ENCODE peak calls at places on chromosomes 7 and 10, in four cellular contexts. One of them, this sample, is unnamed.

GRCh38 chr7:18978108-18978495 is 139.3 kb downstream of the TWIST1 start:
- DNase-seq in OCI-LY7: no peak
- DNase-seq in activated CD8-positive, alpha-beta memory T cell treated with anti-CD3 and anti-CD28 coated beads for 48 hours: no peak
- DNase-seq in GM13977: no peak
- DNase-seq in this sample: peak

GRCh38 chr7:79495544-79496272 is 42.2 kb upstream of the MAGI2 start:
- DNase-seq in GM13977: no peak
- DNase-seq in OCI-LY7: no peak
- DNase-seq in activated CD8-positive, alpha-beta memory T cell treated with anti-CD3 and anti-CD28 coated beads for 48 hours: no peak
- DNase-seq in this sample: peak

GRCh38 chr7:151086802-151087246 is 549 bp downstream of the AGAP3 start:
- DNase-seq in activated CD8-positive, alpha-beta memory T cell treated with anti-CD3 and anti-CD28 coated beads for 48 hours: no peak
- DNase-seq in GM13977: no peak
- DNase-seq in OCI-LY7: no peak
- DNase-seq in this sample: peak

GRCh38 chr7:18570890-18571478 is 75.4 kb downstream of the HDAC9 start:
- DNase-seq in GM13977: no peak
- DNase-seq in OCI-LY7: peak
- DNase-seq in activated CD8-positive, alpha-beta memory T cell treated with anti-CD3 and anti-CD28 coated beads for 48 hours: no peak
- DNase-seq in this sample: peak

GRCh38 chr7:27201231-27202017 is 1.5 kb upstream of the HOXA13 start:
- DNase-seq in OCI-LY7: peak
- DNase-seq in activated CD8-positive, alpha-beta memory T cell treated with anti-CD3 and anti-CD28 coated beads for 48 hours: no peak
- DNase-seq in GM13977: no peak
- DNase-seq in this sample: peak

GRCh38 chr7:17781491-17782215 is 158.6 kb downstream of the SNX13 start:
- DNase-seq in activated CD8-positive, alpha-beta memory T cell treated with anti-CD3 and anti-CD28 coated beads for 48 hours: no peak
- DNase-seq in GM13977: no peak
- DNase-seq in OCI-LY7: no peak
- DNase-seq in this sample: peak

GRCh38 chr10:78407009-78407711 is 373.5 kb downstream of the RPS24 start:
- DNase-seq in OCI-LY7: peak
- DNase-seq in activated CD8-positive, alpha-beta memory T cell treated with anti-CD3 and anti-CD28 coated beads for 48 hours: peak
- DNase-seq in GM13977: peak
- DNase-seq in this sample: peak

GRCh38 chr7:44693641-44694313 is 54.9 kb upstream of the ZMIZ2 start:
- DNase-seq in OCI-LY7: no peak
- DNase-seq in GM13977: no peak
- DNase-seq in activated CD8-positive, alpha-beta memory T cell treated with anti-CD3 and anti-CD28 coated beads for 48 hours: no peak
- DNase-seq in this sample: peak

GRCh38 chr10:98339790-98340189 is 71.8 kb upstream of the LOXL4 start:
- DNase-seq in GM13977: peak
- DNase-seq in activated CD8-positive, alpha-beta memory T cell treated with anti-CD3 and anti-CD28 coated beads for 48 hours: no peak
- DNase-seq in OCI-LY7: peak
- DNase-seq in this sample: no peak

GRCh38 chr7:44956157-44956766 is 22.6 kb downstream of the MYO1G start:
- DNase-seq in OCI-LY7: no peak
- DNase-seq in activated CD8-positive, alpha-beta memory T cell treated with anti-CD3 and anti-CD28 coated beads for 48 hours: no peak
- DNase-seq in GM13977: no peak
- DNase-seq in this sample: no peak

GRCh38 chr7:46207931-46208634 is 287.0 kb upstream of the IGFBP3 start:
- DNase-seq in GM13977: no peak
- DNase-seq in activated CD8-positive, alpha-beta memory T cell treated with anti-CD3 and anti-CD28 coated beads for 48 hours: no peak
- DNase-seq in OCI-LY7: no peak
- DNase-seq in this sample: no peak

GRCh38 chr10:43238462-43238861 is 28.4 kb downstream of the RASGEF1A start:
- DNase-seq in OCI-LY7: no peak
- DNase-seq in activated CD8-positive, alpha-beta memory T cell treated with anti-CD3 and anti-CD28 coated beads for 48 hours: no peak
- DNase-seq in GM13977: no peak
- DNase-seq in this sample: no peak

GRCh38 chr10:96043895-96044580 is 655 bp downstream of the CCNJ start:
- DNase-seq in GM13977: peak
- DNase-seq in OCI-LY7: peak
- DNase-seq in activated CD8-positive, alpha-beta memory T cell treated with anti-CD3 and anti-CD28 coated beads for 48 hours: peak
- DNase-seq in this sample: peak

GRCh38 chr7:155490697-155491628 is 33.0 kb downstream of the EN2 start:
- DNase-seq in OCI-LY7: no peak
- DNase-seq in activated CD8-positive, alpha-beta memory T cell treated with anti-CD3 and anti-CD28 coated beads for 48 hours: no peak
- DNase-seq in GM13977: peak
- DNase-seq in this sample: peak

GRCh38 chr7:786472-787255 is 45.6 kb upstream of the SUN1 start:
- DNase-seq in GM13977: peak
- DNase-seq in activated CD8-positive, alpha-beta memory T cell treated with anti-CD3 and anti-CD28 coated beads for 48 hours: peak
- DNase-seq in OCI-LY7: peak
- DNase-seq in this sample: peak

GRCh38 chr7:103921692-103922091 is 67.8 kb downstream of the RELN start:
- DNase-seq in GM13977: no peak
- DNase-seq in OCI-LY7: no peak
- DNase-seq in activated CD8-positive, alpha-beta memory T cell treated with anti-CD3 and anti-CD28 coated beads for 48 hours: no peak
- DNase-seq in this sample: no peak

GRCh38 chr7:15158141-15158810 is 255.7 kb upstream of the DGKB start:
- DNase-seq in activated CD8-positive, alpha-beta memory T cell treated with anti-CD3 and anti-CD28 coated beads for 48 hours: no peak
- DNase-seq in GM13977: no peak
- DNase-seq in OCI-LY7: no peak
- DNase-seq in this sample: no peak

GRCh38 chr7:919924-920341 is 34.5 kb downstream of the ADAP1 start:
- DNase-seq in OCI-LY7: no peak
- DNase-seq in activated CD8-positive, alpha-beta memory T cell treated with anti-CD3 and anti-CD28 coated beads for 48 hours: no peak
- DNase-seq in GM13977: no peak
- DNase-seq in this sample: no peak

GRCh38 chr7:2380461-2380860 is 22.9 kb upstream of the CHST12 start:
- DNase-seq in GM13977: no peak
- DNase-seq in OCI-LY7: no peak
- DNase-seq in activated CD8-positive, alpha-beta memory T cell treated with anti-CD3 and anti-CD28 coated beads for 48 hours: no peak
- DNase-seq in this sample: no peak

GRCh38 chr10:4765428-4765827 is 60.6 kb upstream of the AKR1E2 start:
- DNase-seq in activated CD8-positive, alpha-beta memory T cell treated with anti-CD3 and anti-CD28 coated beads for 48 hours: no peak
- DNase-seq in GM13977: no peak
- DNase-seq in OCI-LY7: no peak
- DNase-seq in this sample: peak

GRCh38 chr10:35427543-35427942 is 91.2 kb downstream of the CCNY start:
- DNase-seq in activated CD8-positive, alpha-beta memory T cell treated with anti-CD3 and anti-CD28 coated beads for 48 hours: no peak
- DNase-seq in OCI-LY7: no peak
- DNase-seq in GM13977: no peak
- DNase-seq in this sample: no peak

GRCh38 chr7:32586291-32587221 is 91.3 kb downstream of the AVL9 start:
- DNase-seq in GM13977: no peak
- DNase-seq in activated CD8-positive, alpha-beta memory T cell treated with anti-CD3 and anti-CD28 coated beads for 48 hours: no peak
- DNase-seq in OCI-LY7: no peak
- DNase-seq in this sample: peak

GRCh38 chr7:109663806-109664205 is 1094.1 kb downstream of the DNAJB9 start:
- DNase-seq in OCI-LY7: no peak
- DNase-seq in GM13977: no peak
- DNase-seq in activated CD8-positive, alpha-beta memory T cell treated with anti-CD3 and anti-CD28 coated beads for 48 hours: no peak
- DNase-seq in this sample: no peak

GRCh38 chr10:95788830-95789229 is 32.9 kb downstream of the ENTPD1 start:
- DNase-seq in GM13977: no peak
- DNase-seq in activated CD8-positive, alpha-beta memory T cell treated with anti-CD3 and anti-CD28 coated beads for 48 hours: no peak
- DNase-seq in OCI-LY7: no peak
- DNase-seq in this sample: peak

GRCh38 chr7:95691464-95691863 is 80.9 kb upstream of the DYNC1I1 start:
- DNase-seq in activated CD8-positive, alpha-beta memory T cell treated with anti-CD3 and anti-CD28 coated beads for 48 hours: no peak
- DNase-seq in GM13977: no peak
- DNase-seq in OCI-LY7: no peak
- DNase-seq in this sample: no peak

GRCh38 chr10:49260636-49261296 is 38.2 kb upstream of the C10orf71 start:
- DNase-seq in OCI-LY7: no peak
- DNase-seq in GM13977: no peak
- DNase-seq in activated CD8-positive, alpha-beta memory T cell treated with anti-CD3 and anti-CD28 coated beads for 48 hours: no peak
- DNase-seq in this sample: no peak

GRCh38 chr10:122128357-122128756 is 139.4 kb downstream of the TACC2 start:
- DNase-seq in GM13977: no peak
- DNase-seq in activated CD8-positive, alpha-beta memory T cell treated with anti-CD3 and anti-CD28 coated beads for 48 hours: no peak
- DNase-seq in OCI-LY7: no peak
- DNase-seq in this sample: no peak

GRCh38 chr7:47814905-47815613 is 133.2 kb downstream of the PKD1L1 start:
- DNase-seq in activated CD8-positive, alpha-beta memory T cell treated with anti-CD3 and anti-CD28 coated beads for 48 hours: no peak
- DNase-seq in GM13977: no peak
- DNase-seq in OCI-LY7: no peak
- DNase-seq in this sample: no peak

GRCh38 chr10:69088801-69089501 is 1.0 kb downstream of the SRGN start:
- DNase-seq in OCI-LY7: peak
- DNase-seq in GM13977: peak
- DNase-seq in activated CD8-positive, alpha-beta memory T cell treated with anti-CD3 and anti-CD28 coated beads for 48 hours: no peak
- DNase-seq in this sample: peak

GRCh38 chr7:10913457-10913856 is 60.2 kb upstream of the PHF14 start:
- DNase-seq in activated CD8-positive, alpha-beta memory T cell treated with anti-CD3 and anti-CD28 coated beads for 48 hours: no peak
- DNase-seq in OCI-LY7: no peak
- DNase-seq in GM13977: no peak
- DNase-seq in this sample: no peak